ENCODE peak calls at places on chromosomes 16 and 17, in eight cellular contexts. U is mucosa of gallbladder, M is IMR-90, C is left colon, V is AG09309, N is NCI-H510A treated with DMSO at 0.1 percent for 48 hours, L is adrenal gland, K is NCI-H1930. G is an unnamed sample.

GRCh38 chr16:84741351-84741791 is 41.6 kb downstream of the USP10 start:
- DNase-seq in U (no peak), M (peak), C (no peak), V (no peak), N (no peak), L (peak), K (no peak), G (peak)

GRCh38 chr17:59512844-59513383 is 52.5 kb upstream of the DHX40 start:
- DNase-seq in U (no peak), M (no peak), C (no peak), V (no peak), N (no peak), L (no peak), K (peak), G (no peak)

GRCh38 chr17:72158895-72159885 is 38.4 kb downstream of the SOX9 start:
- DNase-seq in U (no peak), M (peak), C (no peak), V (no peak), N (no peak), L (no peak), K (no peak), G (no peak)

GRCh38 chr16:97822-98221 is 19.8 kb downstream of the MPG start:
- DNase-seq in U (no peak), M (peak), C (no peak), V (no peak), N (no peak), L (no peak), K (no peak), G (no peak)

GRCh38 chr16:47965439-47965838 is 190.4 kb downstream of the ABCC12 start:
- DNase-seq in U (no peak), M (peak), C (no peak), V (no peak), N (no peak), L (no peak), K (no peak), G (no peak)

GRCh38 chr16:53913082-53913870 is 209.3 kb downstream of the FTO start:
- DNase-seq in U (no peak), M (peak), C (no peak), V (peak), N (no peak), L (peak), K (no peak), G (peak)

GRCh38 chr17:142102-142661 is 4.8 kb downstream of the SCGB1C2 start:
- DNase-seq in U (peak), M (peak), C (no peak), V (no peak), N (no peak), L (peak), K (peak), G (peak)

GRCh38 chr16:51939371-51940005 is 607.5 kb downstream of the TOX3 start:
- DNase-seq in U (no peak), M (no peak), C (no peak), V (no peak), N (no peak), L (no peak), K (peak), G (no peak)

GRCh38 chr16:2970563-2970962 is 1.4 kb downstream of the PAQR4 start:
- DNase-seq in U (no peak), M (no peak), C (no peak), V (no peak), N (no peak), L (no peak), K (no peak), G (no peak)

GRCh38 chr16:79628501-79628975 is 28.0 kb upstream of the MAF start:
- DNase-seq in U (no peak), M (peak), C (no peak), V (no peak), N (no peak), L (no peak), K (no peak), G (no peak)

GRCh38 chr16:2246301-2246885 is 5.0 kb downstream of the ECI1 start:
- DNase-seq in U (no peak), M (no peak), C (no peak), V (no peak), N (no peak), L (no peak), K (no peak), G (no peak)

GRCh38 chr16:17836868-17837602 is 366.3 kb upstream of the XYLT1 start:
- DNase-seq in U (no peak), M (peak), C (no peak), V (peak), N (no peak), L (no peak), K (no peak), G (no peak)

GRCh38 chr17:39281806-39282205 is 56.1 kb upstream of the STAC2 start:
- DNase-seq in U (no peak), M (peak), C (no peak), V (no peak), N (no peak), L (no peak), K (no peak), G (no peak)

GRCh38 chr16:56860226-56861020 is 4.6 kb upstream of the SLC12A3 start:
- DNase-seq in U (no peak), M (no peak), C (no peak), V (no peak), N (no peak), L (no peak), K (no peak), G (no peak)

GRCh38 chr17:61400058-61400785 is 579 bp downstream of the TBX2 start:
- DNase-seq in U (no peak), M (peak), C (no peak), V (no peak), N (no peak), L (no peak), K (peak), G (no peak)

GRCh38 chr17:7914771-7915610 is 1.1 kb downstream of the RNF227 start:
- DNase-seq in U (no peak), M (peak), C (no peak), V (no peak), N (peak), L (peak), K (no peak), G (peak)

GRCh38 chr17:77125432-77125901 is 15.3 kb upstream of the SEC14L1 start:
- DNase-seq in U (no peak), M (peak), C (no peak), V (peak), N (no peak), L (no peak), K (no peak), G (peak)

GRCh38 chr16:69240336-69240735 is 53.4 kb downstream of the SNTB2 start:
- DNase-seq in U (no peak), M (peak), C (no peak), V (no peak), N (no peak), L (no peak), K (no peak), G (no peak)

GRCh38 chr17:81703747-81704654 is 834 bp downstream of the MRPL12 start:
- DNase-seq in U (no peak), M (no peak), C (peak), V (no peak), N (no peak), L (no peak), K (no peak), G (peak)

GRCh38 chr16:85750827-85751641 is at the start of gene C16orf74:
- DNase-seq in U (peak), M (peak), C (peak), V (no peak), N (peak), L (no peak), K (peak), G (peak)

G was measured in dermis blood vessel endothelial cell.